ENCODE peak calls at places on chromosomes 4 and X, in nine cellular contexts. J is heart left ventricle, P is astrocyte of the spinal cord, D is Karpas-422, O is A549, L is body of pancreas, E is bronchial epithelial cell, S is esophagus squamous epithelium, A is ascending aorta. I is an unnamed sample.

GRCh38 chrX:136954930-136955329 is 74.4 kb upstream of the RBMX start:
- DNase-seq in A (no peak), L (no peak), S (no peak), E (peak; percentile 13), O (peak; percentile 42), D (peak; percentile 69), P (peak; percentile 44), J (no peak), I (peak; percentile 0)

GRCh38 chr4:39406763-39407583 is at the start of gene KLB:
- DNase-seq in L (peak; percentile 39), J (no peak), S (no peak), A (no peak), D (no peak), O (peak; percentile 59), E (no peak), P (no peak), I (no peak)

GRCh38 chr4:17580969-17581368 is 4.0 kb downstream of the LAP3 start:
- DNase-seq in L (no peak), P (peak; percentile 83), D (no peak), O (no peak), A (no peak), J (no peak), S (no peak), E (no peak), I (no peak)

GRCh38 chr4:185112104-185112503 is 31.0 kb upstream of the SLC25A4 start:
- DNase-seq in S (no peak), P (peak; percentile 94), O (peak; percentile 71), L (peak; percentile 38), A (no peak), E (peak; percentile 94), D (no peak), J (peak; percentile 62), I (peak; percentile 97)

GRCh38 chrX:154784149-154784985 is 20.9 kb downstream of the MPP1 start:
- DNase-seq in J (no peak), A (no peak), O (no peak), P (no peak), D (no peak), S (no peak), E (no peak), L (no peak), I (no peak)

GRCh38 chrX:77628294-77629025 is 157.6 kb downstream of the ATRX start:
- DNase-seq in E (peak; percentile 1), D (peak; percentile 46), J (no peak), L (no peak), S (no peak), A (no peak), P (peak; percentile 4), O (no peak), I (no peak)

GRCh38 chrX:128717635-128718578 is 665.7 kb upstream of the ACTRT1 start:
- DNase-seq in S (no peak), J (no peak), L (no peak), P (no peak), E (no peak), A (no peak), D (no peak), O (no peak), I (no peak)

GRCh38 chr4:80225628-80226027 is 28.3 kb downstream of the PRDM8 start:
- DNase-seq in O (no peak), A (no peak), S (no peak), P (no peak), D (no peak), E (peak; percentile 80), J (no peak), L (no peak), I (no peak)

GRCh38 chr4:165502919-165503907 is 124.4 kb downstream of the CPE start:
- DNase-seq in A (no peak), S (no peak), P (peak; percentile 18), O (peak; percentile 31), L (no peak), J (no peak), E (peak; percentile 40), D (no peak), I (peak; percentile 4)

GRCh38 chr4:40251366-40251765 is 54.5 kb downstream of the RHOH start:
- DNase-seq in O (peak; percentile 42), P (no peak), A (no peak), E (peak; percentile 98), L (no peak), D (no peak), S (no peak), J (no peak), I (peak; percentile 92)

GRCh38 chr4:87073570-87074470 is 139.0 kb downstream of the AFF1 start:
- DNase-seq in D (peak; percentile 57), O (no peak), S (peak; percentile 1), J (no peak), A (no peak), P (peak; percentile 44), L (no peak), E (peak; percentile 73), I (no peak)

GRCh38 chr4:42152507-42153504 is at the start of gene BEND4:
- DNase-seq in P (no peak), A (no peak), E (no peak), S (no peak), L (no peak), J (no peak), D (no peak), O (peak; percentile 6), I (no peak)

GRCh38 chr4:6027392-6027791 is 9.2 kb upstream of the C4orf50 start:
- DNase-seq in P (no peak), L (no peak), A (no peak), J (no peak), D (no peak), E (peak; percentile 55), O (no peak), S (no peak), I (no peak)

GRCh38 chrX:39898147-39898546 is 199.6 kb downstream of the BCOR start:
- DNase-seq in S (no peak), O (peak; percentile 23), P (no peak), D (no peak), J (no peak), A (no peak), L (no peak), E (peak; percentile 28), I (no peak)

GRCh38 chrX:39895228-39896110 is 202.3 kb downstream of the BCOR start:
- DNase-seq in P (no peak), O (peak; percentile 35), A (no peak), D (no peak), J (no peak), S (no peak), L (no peak), E (peak; percentile 39), I (no peak)

GRCh38 chrX:39899059-39899458 is 198.7 kb downstream of the BCOR start:
- DNase-seq in O (no peak), L (no peak), A (no peak), S (no peak), J (no peak), P (no peak), D (no peak), E (no peak), I (no peak)

GRCh38 chrX:39897741-39898097 is 200.0 kb downstream of the BCOR start:
- DNase-seq in S (no peak), O (no peak), E (no peak), A (no peak), J (no peak), P (no peak), L (no peak), D (no peak), I (no peak)

GRCh38 chrX:39896951-39897740 is 200.6 kb downstream of the BCOR start:
- DNase-seq in D (no peak), L (peak; percentile 22), A (no peak), S (no peak), O (peak; percentile 38), E (peak; percentile 74), J (peak; percentile 35), P (peak; percentile 64), I (no peak)
- H3K4me3 ChIP-seq in D (no peak overlapping the region), L (no peak overlapping the region), A (no peak overlapping the region), S (no peak overlapping the region), O (no peak overlapping the region), E (no peak overlapping the region), J (no peak overlapping the region), P (no peak overlapping the region), I (no peak overlapping the region)

DNA sequence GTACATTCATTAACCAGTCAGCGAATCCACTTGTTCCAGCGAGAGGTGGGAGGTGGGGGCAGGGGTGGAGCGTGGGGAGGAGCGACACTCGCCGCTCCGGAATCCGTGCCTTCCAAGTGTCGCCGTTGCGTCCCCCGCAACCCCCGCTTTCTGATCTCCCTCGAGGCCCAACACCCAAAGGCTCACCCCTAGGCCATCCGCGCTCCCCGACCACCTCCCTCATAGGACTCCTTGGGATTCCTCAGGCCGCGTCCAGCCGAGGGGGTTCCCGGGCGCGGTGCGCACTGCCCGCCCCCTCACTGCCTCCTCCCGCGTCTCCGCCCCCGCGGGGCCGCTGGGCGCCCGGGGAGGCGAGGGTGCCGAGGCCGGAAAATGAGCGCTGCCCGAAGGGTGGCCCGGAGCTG is 108.1 kb upstream of the STOX2 start:
- DNase-seq in A (no peak), J (peak; percentile 50), S (no peak), L (peak; percentile 42), D (no peak), E (no peak), P (no peak), O (peak; percentile 50), I (no peak)
- H3K4me3 ChIP-seq in A (peak overlapping the region; percentile 62), J (peak overlapping the region; percentile 59), S (peak overlapping the region; percentile 83), L (peak overlapping the region; percentile 58), D (no peak overlapping the region), E (peak overlapping the region; percentile 53), P (peak overlapping the region; percentile 17), O (peak overlapping the region; percentile 64), I (peak overlapping the region; percentile 61)

DNA sequence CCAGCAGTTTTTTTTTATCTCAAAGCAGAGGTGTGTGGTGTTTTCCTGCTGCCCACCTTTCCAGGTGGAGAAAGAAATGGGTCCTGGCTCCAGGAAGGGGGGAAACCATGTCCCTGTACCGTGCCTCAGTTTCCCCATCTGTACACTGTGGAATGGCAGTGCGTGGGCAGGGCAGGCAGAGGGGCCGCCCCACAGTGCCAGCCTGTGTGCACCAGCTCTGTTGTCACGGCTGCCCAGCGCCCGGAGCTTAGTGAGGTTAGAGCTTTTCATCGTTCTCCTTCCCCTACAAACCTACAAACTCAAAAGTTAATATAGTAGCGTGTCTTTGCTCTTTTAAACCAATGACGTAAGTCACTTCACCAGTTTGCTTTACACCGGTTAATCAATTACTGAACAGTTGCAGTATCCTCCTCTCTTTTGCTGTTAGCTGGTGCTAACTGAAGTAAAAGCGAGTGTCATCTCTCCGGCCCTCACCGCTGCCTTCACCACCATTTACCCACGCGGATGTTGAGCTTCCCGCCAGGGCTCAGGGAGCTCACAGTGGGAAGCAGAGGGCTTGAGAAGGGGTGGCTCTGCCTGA is 114.8 kb upstream of the ADRA2C start:
- DNase-seq in S (no peak), J (no peak), D (no peak), A (no peak), O (no peak), P (no peak), E (no peak), L (no peak), I (no peak)
- H3K4me3 ChIP-seq in S (no peak overlapping the region), J (no peak overlapping the region), D (no peak overlapping the region), A (no peak overlapping the region), O (no peak overlapping the region), P (no peak overlapping the region), E (no peak overlapping the region), L (no peak overlapping the region), I (no peak overlapping the region)

GRCh38 chrX:141405878-141406492 is 163.7 kb upstream of the SPANXC start:
- DNase-seq in J (no peak), P (peak; percentile 78), D (no peak), O (peak; percentile 97), S (no peak), E (peak; percentile 81), A (no peak), L (no peak), I (no peak)

GRCh38 chrX:141402897-141403610 is 160.7 kb upstream of the SPANXC start:
- DNase-seq in A (no peak), D (no peak), L (no peak), J (no peak), O (no peak), E (no peak), S (no peak), P (no peak), I (no peak)

GRCh38 chrX:141405486-141405877 is 163.2 kb upstream of the SPANXC start:
- DNase-seq in E (peak; percentile 67), D (no peak), A (no peak), P (peak; percentile 61), S (no peak), O (peak; percentile 89), J (no peak), L (no peak), I (no peak)
- H3K4me3 ChIP-seq in E (no peak overlapping the region), D (no peak overlapping the region), A (no peak overlapping the region), P (no peak overlapping the region), S (no peak overlapping the region), O (no peak overlapping the region), J (no peak overlapping the region), L (no peak overlapping the region), I (no peak overlapping the region)